ENCODE peak calls at places on chromosomes 16 and 17, in ten cellular contexts. M is CD8-positive, alpha-beta memory T cell; D is lung; O is SK-N-SH; U is epithelial cell of esophagus; V is brain microvascular endothelial cell; N is GM06990; P is transverse colon; S is SJSA1; I is fibroblast of the aortic adventitia. X is an unnamed sample.

GRCh38 chr17:27540300-27541105 is 84.3 kb downstream of the KSR1 start:
- DNase-seq in S (peak; percentile 92), M (no peak), O (no peak), I (peak; percentile 99), N (no peak), V (peak; percentile 99), U (peak; percentile 35), D (peak; percentile 93), P (peak; percentile 85), X (no peak)

GRCh38 chr17:17141860-17142552 is 64.1 kb downstream of the PLD6 start:
- DNase-seq in U (peak; percentile 72), I (peak; percentile 67), O (peak; percentile 84), M (no peak), V (peak; percentile 43), P (no peak), S (no peak), D (no peak), N (no peak), X (no peak)

GRCh38 chr17:27362503-27362902 is 68.6 kb downstream of the WSB1 start:
- DNase-seq in P (no peak), N (no peak), O (no peak), V (no peak), I (no peak), U (no peak), D (no peak), S (no peak), M (no peak), X (no peak)

GRCh38 chr16:81586421-81586820 is 141.8 kb downstream of the CMIP start:
- DNase-seq in I (no peak), V (no peak), S (no peak), U (no peak), M (no peak), O (no peak), D (no peak), P (no peak), N (no peak), X (no peak)

GRCh38 chr17:7060165-7060890 is 16.4 kb upstream of the SLC16A11 start:
- DNase-seq in S (peak; percentile 55), V (peak; percentile 60), P (no peak), O (no peak), U (peak; percentile 92), I (peak; percentile 76), N (no peak), D (no peak), M (no peak), X (no peak)

GRCh38 chr17:12545877-12546513 is 119.7 kb upstream of the MYOCD start:
- DNase-seq in N (peak; percentile 9), I (peak; percentile 54), M (no peak), P (peak; percentile 19), S (peak; percentile 54), U (peak; percentile 56), V (peak; percentile 58), O (peak; percentile 45), D (no peak), X (peak; percentile 25)

GRCh38 chr17:58330544-58330996 is 2.0 kb upstream of the TSPOAP1 start:
- DNase-seq in P (no peak), O (peak; percentile 18), I (no peak), M (no peak), N (peak; percentile 77), D (no peak), V (no peak), S (no peak), U (no peak), X (no peak)

GRCh38 chr16:16021988-16022682 is 72.7 kb downstream of the ABCC1 start:
- DNase-seq in I (peak; percentile 97), U (peak; percentile 93), S (peak; percentile 98), V (peak; percentile 97), O (peak; percentile 82), M (no peak), D (peak; percentile 93), N (no peak), P (peak; percentile 93), X (no peak)

GRCh38 chr17:67016039-67016762 is 28.2 kb upstream of the CACNG1 start:
- DNase-seq in S (no peak), I (no peak), V (no peak), M (no peak), O (no peak), N (no peak), P (no peak), D (no peak), U (no peak), X (no peak)

DNA sequence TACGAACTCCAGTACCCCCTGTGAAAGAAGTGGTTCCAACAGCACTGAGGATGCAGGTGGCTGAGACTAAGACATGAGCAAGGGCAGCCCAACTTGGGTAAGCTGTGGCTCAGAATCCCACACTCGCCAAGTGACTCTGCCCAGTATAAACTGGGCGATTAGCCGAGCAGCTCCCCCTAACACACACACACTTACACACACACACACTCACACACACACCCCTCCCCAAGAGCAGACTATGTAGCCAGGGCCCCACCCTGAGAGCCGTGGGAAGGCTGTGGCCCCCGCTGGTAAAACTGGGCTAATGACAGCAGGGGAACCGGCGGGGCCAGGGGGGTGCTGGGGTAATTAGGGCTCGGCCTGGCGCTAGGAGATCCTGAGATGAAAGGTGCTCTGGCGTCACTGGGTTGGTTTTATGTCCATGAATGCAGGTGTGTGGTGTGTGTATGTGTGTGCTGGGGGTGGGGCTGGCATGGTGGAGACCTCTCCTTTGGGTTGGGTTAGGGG is 1.2 kb upstream of the THRA start:
- DNase-seq in V (no peak), U (no peak), N (no peak), M (no peak), S (no peak), I (no peak), P (peak; percentile 29), D (no peak), O (no peak), X (no peak)
- H3K4me3 ChIP-seq in V (no peak overlapping the region), U (no peak overlapping the region), N (no peak overlapping the region), M (no peak overlapping the region), S (no peak overlapping the region), I (no peak overlapping the region), P (no peak overlapping the region), D (no peak overlapping the region), O (no peak overlapping the region), X (no peak overlapping the region)

GRCh38 chr17:78976907-78977680 is 2.6 kb downstream of the LGALS3BP start:
- DNase-seq in P (no peak), U (no peak), M (no peak), O (no peak), V (no peak), D (no peak), S (no peak), N (no peak), I (no peak), X (no peak)
- H3K4me3 ChIP-seq in P (no peak overlapping the region), U (no peak overlapping the region), M (no peak overlapping the region), O (peak overlapping the region; percentile 44), V (no peak overlapping the region), D (no peak overlapping the region), S (no peak overlapping the region), N (no peak overlapping the region), I (no peak overlapping the region), X (no peak overlapping the region)

GRCh38 chr16:22162658-22163009 is 328 bp downstream of the SDR42E2 start:
- DNase-seq in O (no peak), P (no peak), V (no peak), D (no peak), N (no peak), I (no peak), S (no peak), M (no peak), U (no peak), X (no peak)
- H3K4me3 ChIP-seq in O (peak overlapping the region; percentile 13), P (no peak overlapping the region), V (no peak overlapping the region), D (no peak overlapping the region), N (no peak overlapping the region), I (no peak overlapping the region), S (no peak overlapping the region), M (no peak overlapping the region), U (no peak overlapping the region), X (no peak overlapping the region)

DNA sequence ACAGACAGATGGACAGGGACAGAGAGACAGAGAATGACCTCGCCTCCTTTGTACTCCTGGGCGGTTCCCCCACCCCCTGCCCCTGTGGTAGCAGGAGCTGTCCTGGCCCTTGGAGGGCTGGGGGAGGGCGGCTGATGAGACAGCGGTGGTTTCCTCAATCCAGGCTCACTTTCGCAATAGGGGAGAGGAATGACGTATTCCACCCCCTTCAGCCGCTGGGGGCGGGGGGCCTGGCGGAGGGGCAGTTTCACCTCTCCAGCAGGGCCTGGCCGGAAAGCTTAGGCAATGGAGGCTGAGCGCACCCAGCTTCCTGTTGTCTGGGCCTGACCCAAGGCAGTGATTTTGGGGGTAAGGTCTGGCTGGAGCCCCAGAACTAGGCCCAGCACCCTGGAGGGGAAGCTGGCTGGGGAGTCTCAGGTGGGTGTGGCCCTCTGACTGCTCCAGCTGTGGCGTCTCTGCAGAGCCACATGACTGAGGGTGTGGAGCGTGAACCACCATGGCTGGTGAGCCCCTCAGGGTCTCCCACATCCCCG is 7.4 kb downstream of the FMNL1 start:
- DNase-seq in P (peak; percentile 87), M (peak; percentile 78), O (no peak), N (peak; percentile 92), U (peak; percentile 89), V (peak; percentile 77), S (peak; percentile 60), I (peak; percentile 93), D (peak; percentile 92), X (no peak)
- H3K4me3 ChIP-seq in P (no peak overlapping the region), M (peak overlapping the region; percentile 95), O (no peak overlapping the region), N (peak overlapping the region; percentile 38), U (no peak overlapping the region), V (no peak overlapping the region), S (no peak overlapping the region), I (no peak overlapping the region), D (no peak overlapping the region), X (no peak overlapping the region)

DNA sequence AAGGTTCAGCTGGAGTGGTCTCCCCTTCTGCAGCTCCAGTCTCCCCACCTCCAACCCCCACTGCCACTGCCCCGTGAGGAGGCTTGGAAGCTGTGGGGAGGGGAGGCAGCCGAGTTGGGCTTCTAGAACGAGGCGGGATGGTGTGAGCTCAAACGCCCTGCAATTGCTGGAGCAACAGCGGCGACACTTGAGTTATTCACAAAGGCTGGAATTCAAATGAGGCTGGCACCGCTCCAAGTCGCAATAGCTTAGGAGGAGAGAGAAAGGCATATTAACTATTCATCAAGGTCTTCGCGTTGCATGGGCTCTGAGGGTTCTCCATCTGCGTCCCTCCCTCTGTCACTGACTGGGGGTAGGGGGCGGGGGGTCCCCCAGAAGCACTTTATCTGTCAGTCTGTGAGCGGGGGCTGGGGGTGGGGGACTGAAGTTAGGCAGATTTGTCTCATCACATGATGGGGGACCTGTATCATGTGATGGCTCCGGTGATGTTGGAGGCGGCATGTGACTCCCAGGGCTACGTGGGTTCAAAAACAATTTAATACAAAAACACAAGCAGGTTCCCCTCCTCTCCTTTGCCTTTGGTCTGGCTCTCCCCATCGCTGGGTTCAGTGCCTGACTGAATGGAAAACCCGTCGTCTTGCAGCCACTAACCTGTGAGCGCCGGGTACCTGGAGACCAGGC is 70.5 kb downstream of the RBBP6 start:
- DNase-seq in S (peak; percentile 61), D (peak; percentile 65), V (peak; percentile 38), P (peak; percentile 42), O (peak; percentile 27), I (peak; percentile 68), N (peak; percentile 10), U (peak; percentile 70), M (no peak), X (no peak)
- H3K4me3 ChIP-seq in S (no peak overlapping the region), D (no peak overlapping the region), V (peak overlapping the region; percentile 38), P (no peak overlapping the region), O (no peak overlapping the region), I (no peak overlapping the region), N (no peak overlapping the region), U (no peak overlapping the region), M (no peak overlapping the region), X (no peak overlapping the region)